ENCODE peak calls at places on chromosomes 7 and 10, in six cellular contexts. One of them, this sample, is unnamed.

GRCh38 chr7:153943428-153944370 is 108.5 kb upstream of the DPP6 start:
- DNase-seq in neuronal stem cell: peak
- DNase-seq in IMR-90: no peak
- DNase-seq in H9: no peak
- DNase-seq in mesenchymal stem cell: no peak
- DNase-seq in H1: no peak
- DNase-seq in this sample: no peak

GRCh38 chr10:133185916-133186315 is 25.9 kb downstream of the KNDC1 start:
- DNase-seq in neuronal stem cell: no peak
- DNase-seq in IMR-90: no peak
- DNase-seq in H9: no peak
- DNase-seq in mesenchymal stem cell: no peak
- DNase-seq in H1: no peak
- DNase-seq in this sample: no peak

GRCh38 chr10:51960494-51960895 is 261.1 kb upstream of the CSTF2T start:
- DNase-seq in neuronal stem cell: peak
- DNase-seq in IMR-90: peak
- DNase-seq in H9: no peak
- DNase-seq in mesenchymal stem cell: peak
- DNase-seq in H1: no peak
- DNase-seq in this sample: peak

GRCh38 chr10:33815776-33816175 is 481.3 kb upstream of the NRP1 start:
- DNase-seq in neuronal stem cell: no peak
- DNase-seq in IMR-90: no peak
- DNase-seq in H9: no peak
- DNase-seq in mesenchymal stem cell: no peak
- DNase-seq in H1: no peak
- DNase-seq in this sample: no peak

GRCh38 chr7:155439311-155440017 is 18.5 kb upstream of the EN2 start:
- DNase-seq in neuronal stem cell: no peak
- DNase-seq in IMR-90: no peak
- DNase-seq in H9: no peak
- DNase-seq in mesenchymal stem cell: no peak
- DNase-seq in H1: no peak
- DNase-seq in this sample: no peak

GRCh38 chr7:135490783-135491182 is 19.1 kb downstream of the CNOT4 start:
- DNase-seq in neuronal stem cell: no peak
- DNase-seq in IMR-90: peak
- DNase-seq in H9: no peak
- DNase-seq in mesenchymal stem cell: peak
- DNase-seq in H1: no peak
- DNase-seq in this sample: peak

GRCh38 chr7:155656891-155657290 is 12.4 kb downstream of the RBM33 start:
- DNase-seq in neuronal stem cell: no peak
- DNase-seq in IMR-90: no peak
- DNase-seq in H9: no peak
- DNase-seq in mesenchymal stem cell: no peak
- DNase-seq in H1: no peak
- DNase-seq in this sample: no peak

GRCh38 chr10:60048146-60048545 is 141.8 kb upstream of the CCDC6 start:
- DNase-seq in neuronal stem cell: peak
- DNase-seq in IMR-90: no peak
- DNase-seq in H9: peak
- DNase-seq in mesenchymal stem cell: peak
- DNase-seq in H1: peak
- DNase-seq in this sample: peak

GRCh38 chr10:34186013-34186412 is 629.1 kb downstream of the PARD3 start:
- DNase-seq in neuronal stem cell: no peak
- DNase-seq in IMR-90: no peak
- DNase-seq in H9: no peak
- DNase-seq in mesenchymal stem cell: no peak
- DNase-seq in H1: no peak
- DNase-seq in this sample: no peak

GRCh38 chr7:75776295-75776971 is 4.4 kb upstream of the CCL26 start:
- DNase-seq in neuronal stem cell: no peak
- DNase-seq in IMR-90: peak
- DNase-seq in H9: no peak
- DNase-seq in mesenchymal stem cell: peak
- DNase-seq in H1: no peak
- DNase-seq in this sample: no peak

GRCh38 chr7:106736508-106737201 is 75.7 kb upstream of the CCDC71L start:
- DNase-seq in neuronal stem cell: no peak
- DNase-seq in IMR-90: peak
- DNase-seq in H9: peak
- DNase-seq in mesenchymal stem cell: peak
- DNase-seq in H1: no peak
- DNase-seq in this sample: peak

GRCh38 chr10:117003336-117003735 is 1.7 kb downstream of the SHTN1 start:
- DNase-seq in neuronal stem cell: no peak
- DNase-seq in IMR-90: no peak
- DNase-seq in H9: no peak
- DNase-seq in mesenchymal stem cell: no peak
- DNase-seq in H1: no peak
- DNase-seq in this sample: peak

GRCh38 chr10:92830478-92831389 is 17.6 kb upstream of the EXOC6 start:
- DNase-seq in neuronal stem cell: no peak
- DNase-seq in IMR-90: no peak
- DNase-seq in H9: no peak
- DNase-seq in mesenchymal stem cell: no peak
- DNase-seq in H1: no peak
- DNase-seq in this sample: no peak

GRCh38 chr10:49177391-49178355 is 10.5 kb downstream of the TMEM273 start:
- DNase-seq in neuronal stem cell: no peak
- DNase-seq in IMR-90: peak
- DNase-seq in H9: no peak
- DNase-seq in mesenchymal stem cell: peak
- DNase-seq in H1: no peak
- DNase-seq in this sample: peak

GRCh38 chr7:94133460-94133859 is 129.3 kb upstream of the BET1 start:
- DNase-seq in neuronal stem cell: no peak
- DNase-seq in IMR-90: no peak
- DNase-seq in H9: no peak
- DNase-seq in mesenchymal stem cell: peak
- DNase-seq in H1: no peak
- DNase-seq in this sample: no peak

GRCh38 chr7:120864146-120864920 is 6.4 kb upstream of the TSPAN12 start:
- DNase-seq in neuronal stem cell: no peak
- DNase-seq in IMR-90: no peak
- DNase-seq in H9: no peak
- DNase-seq in mesenchymal stem cell: no peak
- DNase-seq in H1: no peak
- DNase-seq in this sample: no peak

GRCh38 chr7:94507462-94507861 is 2.1 kb upstream of the CASD1 start:
- DNase-seq in neuronal stem cell: no peak
- DNase-seq in IMR-90: no peak
- DNase-seq in H9: no peak
- DNase-seq in mesenchymal stem cell: no peak
- DNase-seq in H1: no peak
- DNase-seq in this sample: no peak

GRCh38 chr7:75951506-75951905 is 36.6 kb downstream of the POR start:
- DNase-seq in neuronal stem cell: no peak
- DNase-seq in IMR-90: peak
- DNase-seq in H9: no peak
- DNase-seq in mesenchymal stem cell: peak
- DNase-seq in H1: no peak
- DNase-seq in this sample: peak

GRCh38 chr10:86401588-86402282 is 35.1 kb upstream of the GRID1 start:
- DNase-seq in neuronal stem cell: no peak
- DNase-seq in IMR-90: no peak
- DNase-seq in H9: no peak
- DNase-seq in mesenchymal stem cell: no peak
- DNase-seq in H1: no peak
- DNase-seq in this sample: no peak

GRCh38 chr7:148044173-148044572 is 546.4 kb upstream of the C7orf33 start:
- DNase-seq in neuronal stem cell: no peak
- DNase-seq in IMR-90: no peak
- DNase-seq in H9: no peak
- DNase-seq in mesenchymal stem cell: no peak
- DNase-seq in H1: no peak
- DNase-seq in this sample: no peak

GRCh38 chr7:97104719-97105129 is 12.8 kb upstream of the SDHAF3 start:
- DNase-seq in neuronal stem cell: peak
- DNase-seq in IMR-90: peak
- DNase-seq in H9: peak
- DNase-seq in mesenchymal stem cell: peak
- DNase-seq in H1: peak
- DNase-seq in this sample: peak

GRCh38 chr10:124093076-124093773 is at the start of gene CHST15:
- DNase-seq in neuronal stem cell: peak
- DNase-seq in IMR-90: no peak
- DNase-seq in H9: peak
- DNase-seq in mesenchymal stem cell: peak
- DNase-seq in H1: peak
- DNase-seq in this sample: peak

GRCh38 chr10:122301055-122301810 is 30.1 kb downstream of the BTBD16 start:
- DNase-seq in neuronal stem cell: no peak
- DNase-seq in IMR-90: peak
- DNase-seq in H9: no peak
- DNase-seq in mesenchymal stem cell: peak
- DNase-seq in H1: no peak
- DNase-seq in this sample: no peak

DNA sequence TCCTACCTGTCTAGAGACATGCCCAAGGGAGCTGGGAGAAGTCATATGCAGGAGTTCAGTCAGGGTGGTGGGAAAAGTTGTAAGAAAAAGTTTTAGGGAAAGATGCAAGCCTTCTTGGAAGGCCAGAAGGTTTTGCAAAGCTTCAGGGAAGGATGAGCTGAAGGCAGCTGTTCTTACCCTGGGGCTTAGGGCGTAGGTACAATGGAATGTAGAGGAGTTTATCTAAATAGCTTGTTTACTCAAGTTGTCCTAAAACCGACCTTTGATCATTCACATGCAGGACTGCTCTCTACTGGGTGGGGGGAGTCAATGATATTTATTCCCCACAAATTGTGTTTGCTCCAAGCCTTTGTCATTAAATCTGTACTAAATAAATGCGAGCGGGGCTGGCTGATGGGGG is 277.0 kb downstream of the CRPPA start:
- DNase-seq in neuronal stem cell: no peak
- DNase-seq in IMR-90: no peak
- DNase-seq in H9: no peak
- DNase-seq in mesenchymal stem cell: no peak
- DNase-seq in H1: no peak
- DNase-seq in this sample: peak
- H3K14ac ChIP-seq in neuronal stem cell: no peak
- H3K14ac ChIP-seq in IMR-90: no peak
- H3K14ac ChIP-seq in H9: no peak
- H3K14ac ChIP-seq in mesenchymal stem cell: no peak
- H3K14ac ChIP-seq in H1: no peak
- H3K14ac ChIP-seq in this sample: no peak

GRCh38 chr7:6197801-6198551 is 74.4 kb downstream of the CYTH3 start:
- DNase-seq in neuronal stem cell: no peak
- DNase-seq in IMR-90: no peak
- DNase-seq in H9: no peak
- DNase-seq in mesenchymal stem cell: no peak
- DNase-seq in H1: no peak
- DNase-seq in this sample: no peak
- H3K14ac ChIP-seq in neuronal stem cell: no peak
- H3K14ac ChIP-seq in IMR-90: no peak
- H3K14ac ChIP-seq in H9: no peak
- H3K14ac ChIP-seq in mesenchymal stem cell: no peak
- H3K14ac ChIP-seq in H1: no peak
- H3K14ac ChIP-seq in this sample: no peak

DNA sequence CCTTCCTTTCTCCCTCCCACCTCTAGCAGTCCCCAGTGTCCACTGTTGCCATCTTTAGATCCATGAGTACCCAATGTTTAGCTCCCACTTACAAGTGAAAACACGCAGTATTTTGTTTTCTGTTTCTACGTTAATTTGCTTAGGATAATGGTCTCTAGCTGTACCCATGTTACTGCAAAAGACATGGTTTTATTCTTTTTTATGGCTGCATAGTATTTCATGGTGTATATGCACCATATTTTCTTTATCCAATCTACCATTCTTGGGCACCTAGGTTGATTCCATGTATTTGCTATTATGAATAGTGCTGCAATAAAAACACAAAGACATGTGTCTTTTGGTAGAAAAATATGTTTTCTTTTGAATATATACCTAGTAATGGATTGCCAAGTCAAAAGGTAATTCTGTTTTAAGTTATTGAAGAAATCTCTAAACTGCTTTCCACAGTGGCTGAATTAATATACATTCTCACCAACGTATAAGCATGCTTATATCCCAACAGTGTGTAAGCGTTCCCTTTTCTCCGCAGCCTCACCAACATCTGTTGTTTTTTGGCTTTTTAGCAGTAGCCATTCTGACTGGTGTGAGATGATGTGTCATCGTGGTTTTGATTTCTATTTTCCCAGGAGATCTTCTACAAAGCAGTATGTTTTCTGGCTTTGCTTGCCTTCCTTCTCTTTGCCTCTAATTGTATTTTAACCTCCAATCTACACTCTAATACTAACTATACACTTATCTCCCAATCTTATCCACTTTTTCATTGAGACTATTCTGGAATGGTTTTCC is 179.5 kb upstream of the PHF14 start:
- DNase-seq in neuronal stem cell: no peak
- DNase-seq in IMR-90: no peak
- DNase-seq in H9: no peak
- DNase-seq in mesenchymal stem cell: no peak
- DNase-seq in H1: no peak
- DNase-seq in this sample: no peak
- H3K14ac ChIP-seq in neuronal stem cell: no peak
- H3K14ac ChIP-seq in IMR-90: no peak
- H3K14ac ChIP-seq in H9: no peak
- H3K14ac ChIP-seq in mesenchymal stem cell: no peak
- H3K14ac ChIP-seq in H1: no peak
- H3K14ac ChIP-seq in this sample: no peak

DNA sequence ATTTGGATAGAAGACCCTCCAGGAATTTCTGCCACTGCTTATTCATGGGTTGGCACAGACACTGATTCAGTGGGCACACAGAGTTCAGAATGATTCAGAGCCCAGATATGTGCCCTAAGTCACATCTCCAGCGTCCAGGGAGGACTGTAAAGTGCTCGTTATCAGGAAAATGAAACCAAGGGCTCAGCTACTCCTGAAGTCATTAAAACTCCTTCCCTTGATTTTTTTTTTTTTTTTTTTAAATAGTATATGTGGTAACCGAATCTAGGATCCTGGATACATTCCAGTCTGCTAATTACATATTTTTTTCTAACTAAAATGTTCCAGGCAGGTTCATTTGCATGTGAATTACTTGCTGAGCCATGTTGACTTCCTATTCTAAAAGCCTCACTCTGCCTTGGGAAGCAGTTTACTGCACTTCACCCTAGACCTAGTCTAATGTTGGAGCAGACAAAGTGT is 34.7 kb downstream of the MET start:
- DNase-seq in neuronal stem cell: no peak
- DNase-seq in IMR-90: no peak
- DNase-seq in H9: no peak
- DNase-seq in mesenchymal stem cell: peak
- DNase-seq in H1: no peak
- DNase-seq in this sample: no peak
- H3K14ac ChIP-seq in neuronal stem cell: no peak
- H3K14ac ChIP-seq in IMR-90: peak
- H3K14ac ChIP-seq in H9: no peak
- H3K14ac ChIP-seq in mesenchymal stem cell: no peak
- H3K14ac ChIP-seq in H1: no peak
- H3K14ac ChIP-seq in this sample: no peak